ENCODE peak calls at places on chromosome 22, in ten cellular contexts. G is activated naive CD8-positive, alpha-beta T cell treated with anti-CD3 and anti-CD28 coated beads, Interleukin-2, amount 10 ng/mL, durations not matched to agents 7 days and 5 days; Y is SK-N-DZ; R is CD8-positive, alpha-beta memory T cell; A is activated T-helper 1 cell treated with anti-CD3 and anti-CD28 coated beads, Interleukin-12 subunit alpha, Interleukin-12 subunit beta, Interleukin-2, Interleukin-4 antibody, amounts not matched to agents 30 ng/mL and 10 ng/mL and 1 ng/mL, durations not matched to agents 14 hours and 24 hours and 36 hours; N is neural crest cell; D is substantia nigra; X is NCI-H460; P is H4; L is hepatocyte. C is an unnamed sample.

GRCh38 chr22:50722716-50723428 is 15.1 kb upstream of the ACR start:
- DNase-seq in R (no peak), L (no peak), N (no peak), A (no peak), Y (no peak), D (no peak), X (no peak), P (no peak), G (no peak), C (no peak)

GRCh38 chr22:18060646-18061620 is 16.9 kb upstream of the PEX26 start:
- DNase-seq in R (no peak), L (peak; percentile 76), P (no peak), A (no peak), Y (no peak), X (no peak), G (no peak), N (no peak), D (no peak), C (no peak)

GRCh38 chr22:49192180-49192856 is 635.4 kb downstream of the BRD1 start:
- DNase-seq in L (no peak), G (no peak), D (no peak), Y (no peak), R (no peak), A (no peak), N (no peak), X (no peak), P (no peak), C (no peak)

GRCh38 chr22:35299217-35299716 is 427 bp upstream of the TOM1 start:
- DNase-seq in D (no peak), R (no peak), Y (no peak), A (no peak), P (no peak), X (peak; percentile 7), L (peak; percentile 61), G (no peak), N (no peak), C (no peak)

GRCh38 chr22:42887523-42888507 is 30.7 kb upstream of the ARFGAP3 start:
- DNase-seq in N (no peak), X (no peak), L (peak; percentile 87), D (no peak), Y (no peak), A (no peak), G (no peak), R (no peak), P (no peak), C (peak; percentile 36)

GRCh38 chr22:38449776-38450175 is 5.2 kb downstream of the KCNJ4 start:
- DNase-seq in A (no peak), P (no peak), X (no peak), L (no peak), G (no peak), Y (no peak), R (no peak), N (no peak), D (no peak), C (no peak)

GRCh38 chr22:19480789-19481188 is 1.1 kb downstream of the CDC45 start:
- DNase-seq in A (no peak), D (no peak), N (no peak), G (no peak), R (no peak), Y (no peak), X (no peak), L (no peak), P (no peak), C (no peak)

GRCh38 chr22:24806663-24807001 is 621 bp downstream of the SGSM1 start:
- DNase-seq in R (no peak), G (no peak), L (peak; percentile 34), Y (no peak), D (no peak), X (no peak), A (no peak), N (no peak), P (no peak), C (no peak)

GRCh38 chr22:39946571-39947407 is 13.4 kb upstream of the TMA7B start:
- DNase-seq in N (no peak), R (no peak), D (peak; percentile 37), A (no peak), Y (no peak), P (no peak), X (no peak), L (no peak), G (no peak), C (peak; percentile 51)

GRCh38 chr22:21917959-21918261 is 34.7 kb downstream of the PPM1F start:
- DNase-seq in L (no peak), N (no peak), D (no peak), R (no peak), G (no peak), Y (no peak), A (no peak), P (no peak), X (no peak), C (no peak)

GRCh38 chr22:37123649-37124048 is 14.1 kb upstream of the TMPRSS6 start:
- DNase-seq in N (no peak), P (no peak), D (no peak), G (no peak), A (no peak), R (no peak), X (no peak), L (no peak), Y (no peak), C (no peak)

GRCh38 chr22:19918332-19919106 is 23.1 kb upstream of the COMT start:
- DNase-seq in X (no peak), A (no peak), G (no peak), D (no peak), L (no peak), R (no peak), N (no peak), Y (no peak), P (no peak), C (no peak)

GRCh38 chr22:46635756-46636155 is 15.6 kb downstream of the GRAMD4 start:
- DNase-seq in Y (no peak), X (no peak), D (no peak), N (no peak), G (no peak), A (no peak), R (no peak), L (peak; percentile 68), P (no peak), C (no peak)

GRCh38 chr22:32826537-32826936 is 25.0 kb downstream of the TIMP3 start:
- DNase-seq in R (no peak), A (no peak), Y (no peak), D (no peak), G (no peak), N (no peak), X (no peak), L (no peak), P (no peak), C (no peak)

GRCh38 chr22:46846154-46846831 is 83.8 kb downstream of the TBC1D22A start:
- DNase-seq in A (no peak), Y (no peak), P (no peak), D (no peak), G (no peak), L (no peak), N (no peak), X (no peak), R (no peak), C (no peak)

GRCh38 chr22:42997577-42997976 is 17.4 kb downstream of the PACSIN2 start:
- DNase-seq in X (no peak), L (no peak), Y (no peak), G (no peak), P (peak; percentile 42), A (no peak), D (no peak), R (no peak), N (no peak), C (no peak)

GRCh38 chr22:46007003-46007847 is 30.3 kb upstream of the WNT7B start:
- DNase-seq in X (peak; percentile 75), N (no peak), G (peak; percentile 37), P (peak; percentile 91), D (no peak), Y (no peak), A (no peak), L (no peak), R (no peak), C (no peak)

GRCh38 chr22:38946771-38947170 is 10.6 kb upstream of the APOBEC3A start:
- DNase-seq in P (no peak), G (no peak), X (no peak), A (no peak), N (no peak), R (no peak), D (no peak), Y (no peak), L (no peak), C (no peak)